ENCODE peak calls at places on chromosome 17, in nine cellular contexts. One of them, this sample, is unnamed.

GRCh38 chr17:28912281-28912937 is 9.5 kb upstream of the DHRS13 start:
- DNase-seq in right lobe of liver: no peak
- DNase-seq in thyroid gland: no peak
- DNase-seq in WERI-Rb-1: no peak
- DNase-seq in fibroblast of lung: no peak
- DNase-seq in heart left ventricle: no peak
- DNase-seq in ovary: peak
- DNase-seq in OCI-LY7: no peak
- DNase-seq in colonic mucosa: peak
- DNase-seq in this sample: no peak

GRCh38 chr17:38341035-38341721 is 2.6 kb downstream of the GPR179 start:
- DNase-seq in right lobe of liver: peak
- DNase-seq in thyroid gland: peak
- DNase-seq in WERI-Rb-1: no peak
- DNase-seq in fibroblast of lung: no peak
- DNase-seq in heart left ventricle: peak
- DNase-seq in ovary: peak
- DNase-seq in OCI-LY7: no peak
- DNase-seq in colonic mucosa: peak
- DNase-seq in this sample: no peak

GRCh38 chr17:21282231-21282630 is 2.3 kb upstream of the MAP2K3 start:
- DNase-seq in right lobe of liver: no peak
- DNase-seq in thyroid gland: no peak
- DNase-seq in WERI-Rb-1: no peak
- DNase-seq in fibroblast of lung: peak
- DNase-seq in heart left ventricle: peak
- DNase-seq in ovary: no peak
- DNase-seq in OCI-LY7: no peak
- DNase-seq in colonic mucosa: no peak
- DNase-seq in this sample: no peak

GRCh38 chr17:75404223-75404738 is 1.2 kb downstream of the GRB2 start:
- DNase-seq in right lobe of liver: peak
- DNase-seq in thyroid gland: peak
- DNase-seq in WERI-Rb-1: peak
- DNase-seq in fibroblast of lung: peak
- DNase-seq in heart left ventricle: peak
- DNase-seq in ovary: peak
- DNase-seq in OCI-LY7: peak
- DNase-seq in colonic mucosa: peak
- DNase-seq in this sample: peak

GRCh38 chr17:48624544-48625501 is 1.3 kb downstream of the HOXB9 start:
- DNase-seq in right lobe of liver: no peak
- DNase-seq in thyroid gland: no peak
- DNase-seq in WERI-Rb-1: peak
- DNase-seq in fibroblast of lung: no peak
- DNase-seq in heart left ventricle: no peak
- DNase-seq in ovary: no peak
- DNase-seq in OCI-LY7: no peak
- DNase-seq in colonic mucosa: no peak
- DNase-seq in this sample: no peak

GRCh38 chr17:29048440-29049360 is 5.8 kb downstream of the PIPOX start:
- DNase-seq in right lobe of liver: no peak
- DNase-seq in thyroid gland: no peak
- DNase-seq in WERI-Rb-1: peak
- DNase-seq in fibroblast of lung: peak
- DNase-seq in heart left ventricle: no peak
- DNase-seq in ovary: no peak
- DNase-seq in OCI-LY7: no peak
- DNase-seq in colonic mucosa: no peak
- DNase-seq in this sample: no peak

GRCh38 chr17:59347975-59348391 is 16.5 kb downstream of the YPEL2 start:
- DNase-seq in right lobe of liver: no peak
- DNase-seq in thyroid gland: peak
- DNase-seq in WERI-Rb-1: no peak
- DNase-seq in fibroblast of lung: no peak
- DNase-seq in heart left ventricle: no peak
- DNase-seq in ovary: no peak
- DNase-seq in OCI-LY7: no peak
- DNase-seq in colonic mucosa: no peak
- DNase-seq in this sample: no peak

GRCh38 chr17:2749784-2750181 is 331 bp upstream of the CCDC92B start:
- DNase-seq in right lobe of liver: peak
- DNase-seq in thyroid gland: peak
- DNase-seq in WERI-Rb-1: peak
- DNase-seq in fibroblast of lung: peak
- DNase-seq in heart left ventricle: peak
- DNase-seq in ovary: peak
- DNase-seq in OCI-LY7: no peak
- DNase-seq in colonic mucosa: peak
- DNase-seq in this sample: peak

GRCh38 chr17:47265983-47266541 is 12.4 kb downstream of the ITGB3 start:
- DNase-seq in right lobe of liver: no peak
- DNase-seq in thyroid gland: peak
- DNase-seq in WERI-Rb-1: no peak
- DNase-seq in fibroblast of lung: peak
- DNase-seq in heart left ventricle: peak
- DNase-seq in ovary: no peak
- DNase-seq in OCI-LY7: no peak
- DNase-seq in colonic mucosa: no peak
- DNase-seq in this sample: no peak

GRCh38 chr17:73591278-73592078 is 52.8 kb downstream of the SDK2 start:
- DNase-seq in right lobe of liver: no peak
- DNase-seq in thyroid gland: peak
- DNase-seq in WERI-Rb-1: no peak
- DNase-seq in fibroblast of lung: no peak
- DNase-seq in heart left ventricle: no peak
- DNase-seq in ovary: no peak
- DNase-seq in OCI-LY7: peak
- DNase-seq in colonic mucosa: no peak
- DNase-seq in this sample: no peak

GRCh38 chr17:74077231-74077630 is 126.2 kb upstream of the RPL38 start:
- DNase-seq in right lobe of liver: no peak
- DNase-seq in thyroid gland: no peak
- DNase-seq in WERI-Rb-1: no peak
- DNase-seq in fibroblast of lung: no peak
- DNase-seq in heart left ventricle: no peak
- DNase-seq in ovary: no peak
- DNase-seq in OCI-LY7: no peak
- DNase-seq in colonic mucosa: no peak
- DNase-seq in this sample: no peak

GRCh38 chr17:80196652-80197051 is 23.5 kb downstream of the SGSH start:
- DNase-seq in right lobe of liver: no peak
- DNase-seq in thyroid gland: no peak
- DNase-seq in WERI-Rb-1: no peak
- DNase-seq in fibroblast of lung: no peak
- DNase-seq in heart left ventricle: no peak
- DNase-seq in ovary: no peak
- DNase-seq in OCI-LY7: no peak
- DNase-seq in colonic mucosa: no peak
- DNase-seq in this sample: no peak

GRCh38 chr17:60393840-60394529 is 2.1 kb upstream of the USP32 start:
- DNase-seq in right lobe of liver: no peak
- DNase-seq in thyroid gland: no peak
- DNase-seq in WERI-Rb-1: peak
- DNase-seq in fibroblast of lung: no peak
- DNase-seq in heart left ventricle: no peak
- DNase-seq in ovary: no peak
- DNase-seq in OCI-LY7: no peak
- DNase-seq in colonic mucosa: no peak
- DNase-seq in this sample: no peak

GRCh38 chr17:43536236-43537088 is 9.7 kb downstream of the ETV4 start:
- DNase-seq in right lobe of liver: no peak
- DNase-seq in thyroid gland: no peak
- DNase-seq in WERI-Rb-1: no peak
- DNase-seq in fibroblast of lung: peak
- DNase-seq in heart left ventricle: no peak
- DNase-seq in ovary: no peak
- DNase-seq in OCI-LY7: peak
- DNase-seq in colonic mucosa: no peak
- DNase-seq in this sample: peak

GRCh38 chr17:17469996-17470395 is 6.8 kb upstream of the MED9 start:
- DNase-seq in right lobe of liver: no peak
- DNase-seq in thyroid gland: no peak
- DNase-seq in WERI-Rb-1: no peak
- DNase-seq in fibroblast of lung: no peak
- DNase-seq in heart left ventricle: no peak
- DNase-seq in ovary: no peak
- DNase-seq in OCI-LY7: no peak
- DNase-seq in colonic mucosa: no peak
- DNase-seq in this sample: no peak

GRCh38 chr17:74605361-74605760 is 13.3 kb upstream of the CD300LD start:
- DNase-seq in right lobe of liver: no peak
- DNase-seq in thyroid gland: peak
- DNase-seq in WERI-Rb-1: no peak
- DNase-seq in fibroblast of lung: peak
- DNase-seq in heart left ventricle: peak
- DNase-seq in ovary: no peak
- DNase-seq in OCI-LY7: no peak
- DNase-seq in colonic mucosa: no peak
- DNase-seq in this sample: no peak

GRCh38 chr17:10737786-10738185 is 8.0 kb upstream of the TMEM220 start:
- DNase-seq in right lobe of liver: no peak
- DNase-seq in thyroid gland: no peak
- DNase-seq in WERI-Rb-1: no peak
- DNase-seq in fibroblast of lung: no peak
- DNase-seq in heart left ventricle: no peak
- DNase-seq in ovary: no peak
- DNase-seq in OCI-LY7: no peak
- DNase-seq in colonic mucosa: peak
- DNase-seq in this sample: no peak

GRCh38 chr17:27551701-27552466 is 79.1 kb upstream of the LGALS9 start:
- DNase-seq in right lobe of liver: no peak
- DNase-seq in thyroid gland: no peak
- DNase-seq in WERI-Rb-1: no peak
- DNase-seq in fibroblast of lung: peak
- DNase-seq in heart left ventricle: no peak
- DNase-seq in ovary: no peak
- DNase-seq in OCI-LY7: no peak
- DNase-seq in colonic mucosa: peak
- DNase-seq in this sample: no peak

GRCh38 chr17:32487460-32488176 is 825 bp downstream of the CDK5R1 start:
- DNase-seq in right lobe of liver: no peak
- DNase-seq in thyroid gland: no peak
- DNase-seq in WERI-Rb-1: peak
- DNase-seq in fibroblast of lung: peak
- DNase-seq in heart left ventricle: no peak
- DNase-seq in ovary: peak
- DNase-seq in OCI-LY7: no peak
- DNase-seq in colonic mucosa: no peak
- DNase-seq in this sample: no peak

GRCh38 chr17:76700627-76701470 is 9.9 kb downstream of the MXRA7 start:
- DNase-seq in right lobe of liver: no peak
- DNase-seq in thyroid gland: peak
- DNase-seq in WERI-Rb-1: peak
- DNase-seq in fibroblast of lung: peak
- DNase-seq in heart left ventricle: peak
- DNase-seq in ovary: peak
- DNase-seq in OCI-LY7: no peak
- DNase-seq in colonic mucosa: no peak
- DNase-seq in this sample: peak

GRCh38 chr17:67608691-67609090 is 109.0 kb upstream of the NOL11 start:
- DNase-seq in right lobe of liver: no peak
- DNase-seq in thyroid gland: no peak
- DNase-seq in WERI-Rb-1: no peak
- DNase-seq in fibroblast of lung: peak
- DNase-seq in heart left ventricle: no peak
- DNase-seq in ovary: no peak
- DNase-seq in OCI-LY7: no peak
- DNase-seq in colonic mucosa: no peak
- DNase-seq in this sample: no peak

GRCh38 chr17:45220079-45220478 is 1.6 kb upstream of the FMNL1 start:
- DNase-seq in right lobe of liver: no peak
- DNase-seq in thyroid gland: no peak
- DNase-seq in WERI-Rb-1: no peak
- DNase-seq in fibroblast of lung: no peak
- DNase-seq in heart left ventricle: peak
- DNase-seq in ovary: no peak
- DNase-seq in OCI-LY7: no peak
- DNase-seq in colonic mucosa: no peak
- DNase-seq in this sample: no peak
- H3K4me3 ChIP-seq in right lobe of liver: no peak
- H3K4me3 ChIP-seq in thyroid gland: no peak
- H3K4me3 ChIP-seq in WERI-Rb-1: no peak
- H3K4me3 ChIP-seq in fibroblast of lung: no peak
- H3K4me3 ChIP-seq in heart left ventricle: no peak
- H3K4me3 ChIP-seq in ovary: no peak
- H3K4me3 ChIP-seq in OCI-LY7: no peak
- H3K4me3 ChIP-seq in colonic mucosa: no peak
- H3K4me3 ChIP-seq in this sample: no peak

GRCh38 chr17:42305543-42306384 is 17.5 kb downstream of the STAT5A start:
- DNase-seq in right lobe of liver: no peak
- DNase-seq in thyroid gland: no peak
- DNase-seq in WERI-Rb-1: no peak
- DNase-seq in fibroblast of lung: no peak
- DNase-seq in heart left ventricle: no peak
- DNase-seq in ovary: no peak
- DNase-seq in OCI-LY7: no peak
- DNase-seq in colonic mucosa: no peak
- DNase-seq in this sample: no peak
- TF ChIP-seq CTCF in right lobe of liver: no peak
- TF ChIP-seq CTCF in thyroid gland: no peak
- TF ChIP-seq CTCF in WERI-Rb-1: no peak
- TF ChIP-seq CTCF in fibroblast of lung: no peak
- TF ChIP-seq CTCF in heart left ventricle: no peak
- TF ChIP-seq CTCF in ovary: no peak
- TF ChIP-seq CTCF in OCI-LY7: no peak
- TF ChIP-seq CTCF in colonic mucosa: no peak
- TF ChIP-seq CTCF in this sample: no peak

GRCh38 chr17:81841866-81842265 is 7.0 kb upstream of the PPP1R27 start:
- DNase-seq in right lobe of liver: no peak
- DNase-seq in thyroid gland: no peak
- DNase-seq in WERI-Rb-1: peak
- DNase-seq in fibroblast of lung: no peak
- DNase-seq in heart left ventricle: no peak
- DNase-seq in ovary: no peak
- DNase-seq in OCI-LY7: no peak
- DNase-seq in colonic mucosa: no peak
- DNase-seq in this sample: no peak
- H3K4me3 ChIP-seq in right lobe of liver: no peak
- H3K4me3 ChIP-seq in thyroid gland: no peak
- H3K4me3 ChIP-seq in WERI-Rb-1: no peak
- H3K4me3 ChIP-seq in fibroblast of lung: no peak
- H3K4me3 ChIP-seq in heart left ventricle: no peak
- H3K4me3 ChIP-seq in ovary: no peak
- H3K4me3 ChIP-seq in OCI-LY7: no peak
- H3K4me3 ChIP-seq in colonic mucosa: no peak
- H3K4me3 ChIP-seq in this sample: no peak

DNA sequence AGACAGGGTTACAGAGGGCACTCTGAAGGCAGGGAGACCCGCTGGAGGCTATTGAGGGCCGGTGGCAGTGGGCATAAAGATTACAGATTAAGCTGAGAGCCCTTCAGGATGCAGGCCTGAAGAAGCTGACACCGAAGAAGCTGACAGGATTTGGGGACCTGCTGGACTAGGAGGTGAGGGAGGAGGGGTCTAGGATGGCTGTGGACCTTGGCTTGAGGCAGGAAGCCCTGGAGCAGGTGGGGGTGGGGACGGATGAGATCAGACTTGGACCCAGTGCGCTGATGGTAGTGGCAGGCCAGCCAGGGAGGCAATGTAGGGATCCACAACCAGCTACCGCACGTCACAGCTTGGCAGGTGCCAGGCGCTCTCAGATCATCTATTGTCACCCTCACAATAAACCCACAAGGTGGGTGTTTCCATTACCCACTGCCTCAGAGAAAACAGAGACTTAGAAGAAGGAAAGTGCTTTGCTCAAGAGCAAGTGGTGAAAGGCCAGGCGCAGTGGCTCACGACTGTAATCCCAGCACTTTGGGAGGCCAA is 888 bp upstream of the SAMD14 start:
- DNase-seq in right lobe of liver: no peak
- DNase-seq in thyroid gland: no peak
- DNase-seq in WERI-Rb-1: peak
- DNase-seq in fibroblast of lung: no peak
- DNase-seq in heart left ventricle: no peak
- DNase-seq in ovary: no peak
- DNase-seq in OCI-LY7: no peak
- DNase-seq in colonic mucosa: no peak
- DNase-seq in this sample: no peak
- TF ChIP-seq CTCF in right lobe of liver: no peak
- TF ChIP-seq CTCF in thyroid gland: no peak
- TF ChIP-seq CTCF in WERI-Rb-1: no peak
- TF ChIP-seq CTCF in fibroblast of lung: no peak
- TF ChIP-seq CTCF in heart left ventricle: no peak
- TF ChIP-seq CTCF in ovary: no peak
- TF ChIP-seq CTCF in OCI-LY7: no peak
- TF ChIP-seq CTCF in colonic mucosa: no peak
- TF ChIP-seq CTCF in this sample: no peak